ENCODE peak calls at places on chromosomes 12 and 14, in nine cellular contexts. W is pancreas; F is GM03348; B is T-helper 2 cell; L is GM19239; I is NCI-H774; X is stimulated activated CD8-positive, alpha-beta memory T cell treated with anti-CD3 and anti-CD28 coated beads, Interleukin-4, amount 100 ng/mL, for 1 hour; U is ovary; J is stimulated activated CD4-positive, alpha-beta T cell treated with anti-CD3 and anti-CD28 coated beads, Interleukin-2, amount 100 ng/mL, for 24 hours. Q is an unnamed sample.

GRCh38 chr12:46964496-46965098 is 114.8 kb upstream of the PCED1B start:
- DNase-seq in W (no peak), F (peak), B (no peak), L (no peak), I (no peak), X (no peak), U (no peak), J (no peak), Q (no peak)

GRCh38 chr14:75877292-75877691 is 104.5 kb downstream of the TGFB3 start:
- DNase-seq in W (peak), F (peak), B (no peak), L (no peak), I (no peak), X (no peak), U (no peak), J (no peak), Q (no peak)

GRCh38 chr12:130342842-130343241 is 5.2 kb downstream of the PIWIL1 start:
- DNase-seq in W (no peak), F (no peak), B (no peak), L (no peak), I (no peak), X (no peak), U (no peak), J (no peak), Q (no peak)

GRCh38 chr12:52404951-52405350 is 1.2 kb downstream of the KRT82 start:
- DNase-seq in W (no peak), F (no peak), B (no peak), L (no peak), I (no peak), X (no peak), U (no peak), J (no peak), Q (peak)

GRCh38 chr14:26286806-26287205 is 311.0 kb downstream of the NOVA1 start:
- DNase-seq in W (no peak), F (no peak), B (no peak), L (no peak), I (no peak), X (no peak), U (no peak), J (no peak), Q (no peak)

GRCh38 chr14:74875941-74876913 is at the start of gene PROX2:
- DNase-seq in W (no peak), F (peak), B (peak), L (no peak), I (no peak), X (no peak), U (no peak), J (peak), Q (no peak)

GRCh38 chr12:24404086-24404815 is 454.8 kb upstream of the SOX5 start:
- DNase-seq in W (no peak), F (no peak), B (no peak), L (no peak), I (no peak), X (no peak), U (no peak), J (no peak), Q (no peak)

GRCh38 chr12:83843531-83843930 is 1069.1 kb downstream of the SLC6A15 start:
- DNase-seq in W (no peak), F (no peak), B (no peak), L (no peak), I (no peak), X (no peak), U (no peak), J (no peak), Q (no peak)

GRCh38 chr12:29714966-29715365 is 68.8 kb downstream of the TMTC1 start:
- DNase-seq in W (no peak), F (no peak), B (no peak), L (no peak), I (no peak), X (no peak), U (no peak), J (no peak), Q (no peak)

GRCh38 chr12:89436062-89436461 is 83.8 kb upstream of the DUSP6 start:
- DNase-seq in W (no peak), F (no peak), B (no peak), L (no peak), I (no peak), X (no peak), U (no peak), J (no peak), Q (no peak)

GRCh38 chr12:90020006-90020405 is 311.4 kb upstream of the ATP2B1 start:
- DNase-seq in W (no peak), F (no peak), B (no peak), L (no peak), I (no peak), X (no peak), U (no peak), J (no peak), Q (no peak)

GRCh38 chr14:23398348-23398747 is 9.7 kb downstream of the MYH6 start:
- DNase-seq in W (no peak), F (no peak), B (no peak), L (no peak), I (peak), X (no peak), U (no peak), J (no peak), Q (no peak)

GRCh38 chr12:6607751-6608591 is 792 bp upstream of the CHD4 start:
- DNase-seq in W (peak), F (peak), B (peak), L (peak), I (peak), X (no peak), U (peak), J (peak), Q (peak)

GRCh38 chr14:55540847-55541773 is 38.9 kb upstream of the KTN1 start:
- DNase-seq in W (no peak), F (peak), B (no peak), L (no peak), I (no peak), X (no peak), U (no peak), J (no peak), Q (no peak)

GRCh38 chr14:44428239-44428924 is 78.7 kb downstream of the FSCB start:
- DNase-seq in W (no peak), F (no peak), B (no peak), L (no peak), I (no peak), X (no peak), U (no peak), J (no peak), Q (no peak)

GRCh38 chr14:92726135-92726932 is 22.1 kb downstream of the LGMN start:
- DNase-seq in W (peak), F (peak), B (no peak), L (no peak), I (no peak), X (no peak), U (peak), J (peak), Q (peak)

GRCh38 chr12:62250671-62251608 is 9.3 kb upstream of the USP15 start:
- DNase-seq in W (no peak), F (peak), B (no peak), L (no peak), I (no peak), X (no peak), U (no peak), J (no peak), Q (no peak)

GRCh38 chr12:29082522-29082921 is 66.6 kb upstream of the FAR2 start:
- DNase-seq in W (no peak), F (no peak), B (no peak), L (no peak), I (no peak), X (no peak), U (no peak), J (no peak), Q (no peak)

GRCh38 chr14:24297190-24297964 is 2.2 kb downstream of the DHRS1 start:
- DNase-seq in W (no peak), F (no peak), B (no peak), L (no peak), I (no peak), X (no peak), U (no peak), J (no peak), Q (no peak)

GRCh38 chr12:54075974-54076373 is 22.3 kb downstream of the HOXC4 start:
- DNase-seq in W (no peak), F (no peak), B (no peak), L (no peak), I (no peak), X (no peak), U (no peak), J (no peak), Q (no peak)

GRCh38 chr12:94073441-94074051 is 74.8 kb upstream of the PLXNC1 start:
- DNase-seq in W (no peak), F (peak), B (no peak), L (no peak), I (no peak), X (no peak), U (no peak), J (no peak), Q (peak)

GRCh38 chr12:89453579-89453978 is 71.0 kb downstream of the GALNT4 start:
- DNase-seq in W (no peak), F (peak), B (no peak), L (no peak), I (no peak), X (no peak), U (no peak), J (no peak), Q (no peak)

GRCh38 chr12:51678086-51678724 is 87.2 kb downstream of the SCN8A start:
- DNase-seq in W (peak), F (peak), B (no peak), L (peak), I (peak), X (no peak), U (no peak), J (peak), Q (no peak)

GRCh38 chr12:112837629-112838191 is 46.2 kb downstream of the RPH3A start:
- DNase-seq in W (no peak), F (no peak), B (no peak), L (no peak), I (no peak), X (no peak), U (no peak), J (no peak), Q (no peak)

GRCh38 chr12:100375023-100375737 is 18.3 kb downstream of the SLC17A8 start:
- DNase-seq in W (no peak), F (peak), B (no peak), L (no peak), I (peak), X (no peak), U (peak), J (no peak), Q (peak)

GRCh38 chr12:47734725-47735480 is 9.6 kb upstream of the ENDOU start:
- DNase-seq in W (no peak), F (no peak), B (no peak), L (no peak), I (no peak), X (no peak), U (peak), J (no peak), Q (no peak)

GRCh38 chr12:88408828-88409227 is 171.4 kb downstream of the KITLG start:
- DNase-seq in W (no peak), F (no peak), B (no peak), L (no peak), I (no peak), X (no peak), U (no peak), J (no peak), Q (no peak)

GRCh38 chr14:65637780-65638179 is 225.2 kb downstream of the FUT8 start:
- DNase-seq in W (no peak), F (no peak), B (no peak), L (peak), I (no peak), X (peak), U (no peak), J (peak), Q (no peak)

GRCh38 chr12:47686645-47687240 is 19.1 kb downstream of the RPAP3 start:
- DNase-seq in W (no peak), F (peak), B (no peak), L (no peak), I (peak), X (no peak), U (no peak), J (no peak), Q (no peak)

GRCh38 chr12:75455839-75456238 is 24.7 kb upstream of the GLIPR1 start:
- DNase-seq in W (no peak), F (no peak), B (no peak), L (no peak), I (no peak), X (no peak), U (no peak), J (no peak), Q (no peak)

GRCh38 chr14:24275524-24276139 is 4.2 kb upstream of the RABGGTA start:
- DNase-seq in W (no peak), F (no peak), B (no peak), L (no peak), I (no peak), X (no peak), U (no peak), J (no peak), Q (no peak)

GRCh38 chr12:90741611-90742010 is 213.4 kb downstream of the CCER1 start:
- DNase-seq in W (no peak), F (peak), B (no peak), L (no peak), I (no peak), X (no peak), U (no peak), J (no peak), Q (no peak)

GRCh38 chr12:101298426-101298825 is 18.5 kb downstream of the UTP20 start:
- DNase-seq in W (no peak), F (peak), B (no peak), L (no peak), I (no peak), X (no peak), U (no peak), J (no peak), Q (no peak)

GRCh38 chr14:53338192-53338591 is 185.1 kb upstream of the DDHD1 start:
- DNase-seq in W (no peak), F (peak), B (no peak), L (no peak), I (no peak), X (no peak), U (no peak), J (no peak), Q (no peak)

GRCh38 chr14:68757618-68758081 is 35.2 kb downstream of the ZFP36L1 start:
- DNase-seq in W (no peak), F (peak), B (no peak), L (no peak), I (no peak), X (no peak), U (peak), J (no peak), Q (peak)

GRCh38 chr12:65609359-65609771 is 214.9 kb upstream of the HMGA2 start:
- DNase-seq in W (no peak), F (peak), B (no peak), L (no peak), I (no peak), X (no peak), U (no peak), J (no peak), Q (no peak)

GRCh38 chr12:55847603-55848329 is 5.0 kb upstream of the MMP19 start:
- DNase-seq in W (peak), F (peak), B (no peak), L (no peak), I (no peak), X (no peak), U (peak), J (no peak), Q (peak)